ENCODE peak calls at places on chromosomes 16 and 17, in four cellular contexts. A is psoas muscle, P is choroid plexus epithelial cell, J is left ventricle myocardium inferior. Z is an unnamed sample.

GRCh38 chr17:42706732-42707131 is 24.4 kb downstream of the CNTNAP1 start:
- DNase-seq in A (no peak), P (no peak), J (no peak), Z (no peak)

GRCh38 chr16:70601576-70602575 is 44.5 kb upstream of the IL34 start:
- DNase-seq in A (no peak), P (peak; percentile 36), J (no peak), Z (no peak)

GRCh38 chr17:64387545-64388171 is 3.0 kb downstream of the PECAM1 start:
- DNase-seq in A (no peak), P (no peak), J (no peak), Z (no peak)

GRCh38 chr17:79630120-79630519 is 19.3 kb upstream of the RBFOX3 start:
- DNase-seq in A (no peak), P (no peak), J (peak; percentile 2), Z (no peak)

GRCh38 chr16:56689171-56689570 is 6.9 kb downstream of the MT1X start:
- DNase-seq in A (no peak), P (no peak), J (no peak), Z (no peak)

GRCh38 chr17:8029121-8029520 is 9.7 kb upstream of the ALOX15B start:
- DNase-seq in A (no peak), P (no peak), J (no peak), Z (no peak)

GRCh38 chr16:73778872-73779271 is 517.7 kb upstream of the PSMD7 start:
- DNase-seq in A (no peak), P (no peak), J (no peak), Z (no peak)

GRCh38 chr17:10815318-10815717 is 11.4 kb upstream of the TMEM238L start:
- DNase-seq in A (no peak), P (no peak), J (no peak), Z (no peak)

GRCh38 chr17:81044764-81045589 is 10.0 kb downstream of the BAIAP2 start:
- DNase-seq in A (peak; percentile 87), P (peak; percentile 88), J (peak; percentile 89), Z (peak; percentile 74)

GRCh38 chr17:10875411-10875810 is 37.5 kb upstream of the PIRT start:
- DNase-seq in A (no peak), P (no peak), J (no peak), Z (peak; percentile 7)

GRCh38 chr16:64951681-64952080 is 170.2 kb downstream of the CDH11 start:
- DNase-seq in A (no peak), P (no peak), J (no peak), Z (no peak)

GRCh38 chr17:81520021-81520894 is 7.7 kb upstream of the ACTG1 start:
- DNase-seq in A (peak; percentile 20), P (no peak), J (no peak), Z (no peak)

GRCh38 chr17:38352245-38353083 is 820 bp downstream of the SOCS7 start:
- DNase-seq in A (peak; percentile 30), P (peak; percentile 41), J (peak; percentile 26), Z (no peak)

DNA sequence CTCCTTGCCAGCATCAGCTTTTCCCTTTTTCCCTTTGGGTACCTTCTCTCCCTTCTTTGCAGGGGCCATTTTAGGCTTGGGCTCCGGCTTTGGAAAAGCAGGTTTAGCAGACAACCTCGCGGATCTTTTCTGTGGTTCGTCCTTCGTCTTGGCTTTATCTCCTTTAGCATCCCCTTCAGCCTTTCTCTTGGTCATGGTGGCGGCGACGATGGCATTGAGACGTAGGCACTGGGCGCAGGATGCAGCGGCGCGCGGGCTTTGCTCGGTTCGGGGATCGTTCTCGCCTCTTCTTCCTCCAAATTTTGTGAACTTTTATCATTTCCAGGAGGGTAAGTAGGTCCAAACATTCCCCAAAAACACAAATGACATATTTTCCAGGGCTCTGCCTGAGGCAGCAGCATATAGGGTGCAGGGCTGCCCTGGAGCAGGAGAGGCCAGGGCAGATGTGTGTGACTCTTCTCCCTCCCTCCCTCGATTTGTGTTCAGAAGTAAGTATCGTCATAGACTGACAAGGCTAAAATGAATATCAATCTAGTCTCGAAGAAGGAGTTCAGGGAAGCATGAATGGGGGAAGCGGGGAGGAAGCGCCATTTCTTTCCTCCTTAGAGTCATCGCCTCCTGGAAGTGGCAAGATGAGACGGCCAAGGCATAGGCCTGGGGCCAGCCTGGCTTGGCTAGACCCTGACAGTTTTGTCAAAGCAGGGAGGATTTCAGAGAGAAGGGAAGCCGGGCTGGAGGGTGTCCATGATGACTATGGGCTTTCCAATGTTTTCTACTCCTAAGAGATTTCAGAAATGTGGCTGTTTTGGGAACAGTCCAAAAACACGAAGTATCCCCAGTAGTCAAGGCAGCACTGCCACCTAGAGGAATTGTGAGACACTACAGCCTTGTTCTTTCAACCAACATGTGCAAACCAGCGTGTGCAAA is 13.2 kb downstream of the CHCT1 start:
- DNase-seq in A (peak; percentile 73), P (peak; percentile 93), J (peak; percentile 56), Z (peak; percentile 67)
- H3K4me3 ChIP-seq in A (peak overlapping the region; percentile 39), P (no peak overlapping the region), J (peak overlapping the region; percentile 31), Z (no peak overlapping the region)

GRCh38 chr16:79077391-79077790 is 523.1 kb downstream of the MAF start:
- DNase-seq in A (no peak), P (no peak), J (no peak), Z (no peak)

GRCh38 chr16:79069634-79070033 is 530.9 kb downstream of the MAF start:
- DNase-seq in A (no peak), P (no peak), J (no peak), Z (no peak)

GRCh38 chr16:79071424-79071823 is 529.1 kb downstream of the MAF start:
- DNase-seq in A (no peak), P (no peak), J (no peak), Z (no peak)

GRCh38 chr16:79076039-79076767 is 524.3 kb downstream of the MAF start:
- DNase-seq in A (no peak), P (no peak), J (no peak), Z (no peak)

DNA sequence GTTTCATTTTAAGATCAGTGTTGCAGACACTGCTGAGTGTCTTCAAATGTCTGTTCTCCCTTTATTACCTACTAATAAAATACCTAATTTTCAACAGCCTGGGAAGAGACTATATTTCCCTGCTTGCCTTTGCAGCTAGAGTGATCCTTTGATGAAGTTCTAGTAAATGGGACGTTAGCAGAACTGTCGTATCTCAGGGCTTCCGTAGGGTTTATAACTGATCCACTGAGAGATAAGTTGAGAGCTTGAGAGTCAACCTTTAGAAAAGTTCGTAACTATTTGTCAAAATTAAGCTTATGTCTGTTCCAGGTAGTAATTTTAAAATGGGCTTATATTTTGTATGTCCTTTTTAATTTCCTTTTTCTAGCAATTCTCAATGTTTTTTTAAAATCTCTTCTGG is 527.0 kb downstream of the MAF start:
- DNase-seq in A (no peak), P (no peak), J (no peak), Z (no peak)
- H3K4me3 ChIP-seq in A (no peak overlapping the region), P (no peak overlapping the region), J (no peak overlapping the region), Z (no peak overlapping the region)

DNA sequence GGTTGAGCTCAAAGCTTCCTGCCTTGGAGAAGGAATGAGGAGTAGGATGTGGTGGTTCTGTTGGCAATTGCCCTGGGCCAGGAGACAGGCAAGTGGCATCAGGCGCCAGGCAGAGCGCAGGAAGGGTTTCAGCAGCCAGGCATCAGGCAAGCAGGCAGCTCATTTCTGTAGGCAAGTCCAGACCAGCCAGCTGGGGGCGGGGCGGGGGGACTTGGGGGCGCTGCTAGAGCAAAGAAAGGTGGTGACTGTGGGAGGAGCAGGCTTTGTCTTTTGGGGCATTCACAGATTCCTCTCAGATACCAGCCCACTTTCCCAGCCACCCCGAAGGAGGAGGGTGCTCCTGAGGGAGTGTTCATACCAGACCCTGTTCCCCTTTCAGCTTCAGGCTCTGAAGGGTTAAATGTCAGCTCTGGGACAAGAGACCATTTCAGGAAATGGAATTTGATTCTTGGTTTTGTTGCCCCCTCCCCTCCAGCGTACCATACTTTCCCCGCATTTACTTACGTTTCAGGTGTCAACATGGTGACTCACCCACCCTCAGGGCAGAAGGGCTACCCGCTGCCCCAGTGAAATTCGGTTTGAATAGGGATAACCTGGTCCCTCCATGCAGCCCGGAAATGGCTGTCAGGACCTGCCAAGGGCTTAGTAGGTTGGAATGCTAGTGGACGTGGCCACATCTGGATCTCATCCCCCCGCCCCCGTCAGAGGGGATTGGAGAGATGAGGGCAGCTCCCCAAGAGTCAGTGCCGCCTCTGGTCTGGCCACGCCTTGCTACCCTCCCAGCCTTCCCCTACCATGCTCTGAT is 13.2 kb downstream of the NGFR start:
- DNase-seq in A (no peak), P (no peak), J (no peak), Z (no peak)
- H3K4me3 ChIP-seq in A (no peak overlapping the region), P (no peak overlapping the region), J (no peak overlapping the region), Z (no peak overlapping the region)

GRCh38 chr17:28227278-28228108 is 91.5 kb upstream of the TMEM97 start:
- DNase-seq in A (peak; percentile 27), P (peak; percentile 55), J (no peak), Z (no peak)
- H3K4me3 ChIP-seq in A (peak overlapping the region; percentile 49), P (peak overlapping the region; percentile 51), J (peak overlapping the region; percentile 56), Z (no peak overlapping the region)

GRCh38 chr17:44214896-44215295 is 4.6 kb downstream of the UBTF start:
- DNase-seq in A (no peak), P (no peak), J (no peak), Z (no peak)

GRCh38 chr17:44217738-44218343 is 1.6 kb downstream of the UBTF start:
- DNase-seq in A (peak; percentile 40), P (no peak), J (no peak), Z (no peak)

GRCh38 chr17:44216674-44217073 is 2.8 kb downstream of the UBTF start:
- DNase-seq in A (no peak), P (no peak), J (no peak), Z (no peak)

GRCh38 chr17:44214230-44214494 is 5.3 kb downstream of the UBTF start:
- DNase-seq in A (no peak), P (no peak), J (no peak), Z (no peak)

GRCh38 chr17:44216173-44216572 is 3.3 kb downstream of the UBTF start:
- DNase-seq in A (no peak), P (no peak), J (no peak), Z (no peak)
- H3K4me3 ChIP-seq in A (no peak overlapping the region), P (no peak overlapping the region), J (no peak overlapping the region), Z (no peak overlapping the region)